ENCODE peak calls at places on chromosomes 5 and 9, in five cellular contexts. D is tibial artery, I is GM06990, G is right lobe of liver, Z is H1. T is an unnamed sample.

GRCh38 chr9:79812507-79813261 is 240.9 kb downstream of the TLE4 start:
- DNase-seq in G (no peak), I (peak), D (no peak), Z (no peak), T (no peak)

GRCh38 chr9:26809795-26810194 is 82.8 kb downstream of the CAAP1 start:
- DNase-seq in G (no peak), Z (no peak), D (no peak), I (no peak), T (peak)

GRCh38 chr9:77015291-77016048 is 4.0 kb upstream of the FOXB2 start:
- DNase-seq in G (no peak), I (no peak), D (no peak), Z (no peak), T (no peak)

GRCh38 chr9:37949576-37949975 is 45.6 kb upstream of the SLC25A51 start:
- DNase-seq in Z (no peak), G (no peak), D (no peak), I (no peak), T (no peak)

GRCh38 chr5:91928751-91929521 is 545.8 kb upstream of the ARRDC3 start:
- DNase-seq in I (no peak), G (no peak), Z (no peak), D (no peak), T (no peak)

GRCh38 chr5:130141689-130142320 is 237.5 kb downstream of the CHSY3 start:
- DNase-seq in D (no peak), I (no peak), G (no peak), Z (peak), T (peak)

GRCh38 chr9:10876333-10876732 is 263.5 kb upstream of the PTPRD start:
- DNase-seq in D (no peak), G (no peak), I (no peak), Z (no peak), T (no peak)

GRCh38 chr9:127530206-127530941 is 79.1 kb downstream of the LRSAM1 start:
- DNase-seq in D (no peak), Z (no peak), I (no peak), G (no peak), T (no peak)

GRCh38 chr5:158431369-158432029 is 572.6 kb upstream of the CLINT1 start:
- DNase-seq in Z (no peak), D (no peak), G (no peak), I (no peak), T (no peak)

GRCh38 chr5:132458651-132459030 is 31.9 kb downstream of the IRF1 start:
- DNase-seq in G (no peak), D (no peak), Z (no peak), I (no peak), T (no peak)

GRCh38 chr5:1359031-1359645 is 14.2 kb upstream of the CLPTM1L start:
- DNase-seq in Z (no peak), D (no peak), I (no peak), G (no peak), T (no peak)

GRCh38 chr5:1358726-1359025 is 13.8 kb upstream of the CLPTM1L start:
- DNase-seq in I (no peak), D (no peak), G (no peak), Z (no peak), T (no peak)

GRCh38 chr5:1359713-1360112 is 14.8 kb upstream of the CLPTM1L start:
- DNase-seq in I (no peak), Z (no peak), G (no peak), D (no peak), T (no peak)

GRCh38 chr5:1356873-1357787 is 12.2 kb upstream of the CLPTM1L start:
- DNase-seq in Z (no peak), D (no peak), G (no peak), I (no peak), T (no peak)

DNA sequence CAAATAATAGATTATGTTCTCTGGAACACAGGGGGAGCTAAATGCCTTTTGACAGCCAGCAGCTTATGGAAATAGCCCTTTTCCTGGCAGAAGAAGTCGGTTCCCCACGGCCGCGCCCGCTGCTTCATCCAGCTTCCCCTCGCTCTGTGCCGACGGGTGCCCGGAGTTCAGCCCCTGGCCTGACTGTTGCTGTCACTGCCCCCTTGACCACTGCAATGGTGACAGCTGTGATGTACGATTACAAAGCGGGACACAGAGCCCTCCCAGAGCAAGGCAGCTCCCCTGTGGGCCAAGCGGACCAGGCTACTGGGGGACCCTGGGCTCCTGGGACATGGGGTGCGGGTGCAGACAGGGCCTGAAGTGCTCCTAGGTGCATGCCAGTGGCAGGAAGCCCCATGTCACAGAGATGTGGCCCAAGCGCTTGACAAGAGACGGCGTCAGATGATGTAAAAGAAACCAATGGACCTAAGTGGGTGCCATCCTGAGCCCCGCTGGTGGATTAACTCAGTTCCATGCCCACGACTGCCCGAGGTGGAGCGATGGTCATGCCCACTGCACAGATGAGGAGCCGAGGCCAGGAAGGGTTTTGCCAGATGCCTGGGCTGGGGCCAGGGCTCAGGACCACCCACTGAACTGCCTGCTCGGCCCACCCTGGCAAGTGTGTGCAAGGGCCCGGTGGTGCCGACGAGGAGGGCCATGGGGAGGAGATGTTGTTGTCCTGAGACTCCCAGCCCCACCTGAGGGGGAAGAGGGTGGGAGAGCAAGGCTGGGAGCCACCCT is 13.2 kb upstream of the CLPTM1L start:
- DNase-seq in I (no peak), G (no peak), Z (no peak), D (no peak), T (no peak)
- H3K4me3 ChIP-seq in I (no peak), G (no peak), Z (no peak), D (no peak), T (no peak)

GRCh38 chr5:43646997-43647396 is 44.0 kb downstream of the NNT start:
- DNase-seq in Z (no peak), I (no peak), G (no peak), D (no peak), T (no peak)
- TF ChIP-seq CTCF in Z (no peak), I (no peak), G (no peak), D (no peak), T (peak)

DNA sequence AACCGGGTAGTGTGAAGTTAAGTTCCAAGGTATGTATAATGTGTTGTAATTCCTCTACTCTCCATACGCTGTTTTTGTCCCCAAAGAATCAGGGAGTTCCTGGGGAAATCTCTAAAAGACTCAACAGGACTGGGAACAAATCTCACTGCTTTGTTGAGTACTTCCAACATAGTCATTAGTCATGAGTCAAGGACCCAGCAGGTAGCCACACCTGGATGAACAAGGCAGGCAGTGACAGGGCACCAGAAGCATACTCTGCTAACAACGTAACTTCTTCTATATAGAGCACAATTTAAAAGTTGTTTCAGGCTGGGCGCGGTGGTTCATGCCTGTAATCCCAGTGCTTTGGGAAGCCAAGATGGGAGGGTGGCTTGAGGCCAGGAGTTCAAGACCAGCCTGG is 126.8 kb downstream of the SLC1A3 start:
- DNase-seq in I (no peak), Z (no peak), G (no peak), D (no peak), T (no peak)
- H3K4me3 ChIP-seq in I (no peak), Z (no peak), G (no peak), D (no peak), T (no peak)

DNA sequence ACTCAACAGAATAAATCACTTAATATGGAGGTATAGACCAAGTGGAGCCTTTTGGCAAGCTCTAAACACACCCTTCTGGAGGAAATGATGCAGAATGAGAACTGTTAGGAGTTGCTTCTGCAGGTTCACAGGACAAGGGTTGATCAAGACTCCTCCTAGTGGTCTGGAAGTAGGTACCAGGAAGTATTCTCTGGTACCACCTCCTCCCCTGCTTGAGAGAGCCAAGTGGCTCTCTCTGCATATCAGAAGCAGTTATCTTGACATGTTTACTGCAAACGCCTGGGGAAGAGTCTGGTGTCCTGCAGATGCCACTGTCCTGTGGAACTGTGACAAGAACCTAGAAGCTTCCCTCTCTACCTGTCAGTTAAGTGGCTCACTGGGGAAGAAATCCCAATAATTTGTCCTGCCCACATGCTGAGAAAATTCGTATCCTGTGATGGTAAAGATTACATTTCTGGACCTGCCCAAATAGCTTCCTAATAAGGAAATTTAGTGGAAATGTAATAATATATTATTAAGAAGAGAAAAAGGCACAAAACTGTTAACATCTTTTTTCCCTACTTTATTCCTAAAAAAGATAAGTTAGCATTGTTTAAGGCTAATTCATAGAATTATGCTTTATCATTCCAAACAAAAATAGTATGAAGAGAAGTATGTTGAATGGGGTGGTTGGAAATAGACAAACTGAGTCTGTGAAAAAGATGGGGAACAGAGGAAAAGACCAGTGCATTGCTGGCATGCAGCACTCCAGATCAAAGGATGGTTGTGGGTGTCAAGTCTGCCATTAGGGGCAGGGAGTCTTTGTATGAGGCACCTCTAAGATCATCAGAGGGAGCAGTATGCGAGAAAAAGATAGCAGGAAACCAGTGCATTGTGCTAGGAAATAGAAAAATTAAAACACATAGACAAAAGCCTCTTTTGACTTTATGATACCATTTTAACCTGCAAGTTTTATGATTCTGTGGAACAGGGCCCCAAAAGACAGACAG is 118.8 kb downstream of the CDC42SE2 start:
- DNase-seq in Z (no peak), G (no peak), I (peak), D (no peak), T (peak)
- TF ChIP-seq CTCF in Z (peak), G (peak), I (peak), D (no peak), T (peak)

T was measured in HFF-Myc.